ENCODE peak calls at places on chromosomes 13 and 19, in seven cellular contexts. L is tibial artery, M is left ventricle myocardium inferior, C is AG09309, J is tibial nerve, U is B cell, F is esophagus muscularis mucosa. X is an unnamed sample.

GRCh38 chr19:3366761-3367571 is 583 bp downstream of the NFIC start:
- DNase-seq in F (no peak), J (no peak), L (peak; percentile 85), C (no peak), M (peak; percentile 56), U (peak; percentile 68), X (peak; percentile 73)

GRCh38 chr13:52848455-52849190 is at the start of gene PCDH8:
- DNase-seq in M (no peak), J (no peak), C (no peak), U (peak; percentile 24), L (no peak), F (no peak), X (no peak)

GRCh38 chr13:31067416-31068118 is 94.1 kb downstream of the HSPH1 start:
- DNase-seq in U (no peak), M (no peak), C (peak; percentile 58), F (no peak), J (no peak), L (no peak), X (no peak)

GRCh38 chr13:81927347-81927746 is 1586.4 kb upstream of the SPRY2 start:
- DNase-seq in L (no peak), F (no peak), U (no peak), C (no peak), J (no peak), M (no peak), X (no peak)

GRCh38 chr13:20848944-20849343 is 53.6 kb downstream of the XPO4 start:
- DNase-seq in J (no peak), U (no peak), M (no peak), C (no peak), F (no peak), L (no peak), X (no peak)

GRCh38 chr19:37355901-37356300 is 15.0 kb upstream of the ZNF527 start:
- DNase-seq in L (no peak), U (no peak), F (no peak), M (no peak), C (no peak), J (no peak), X (no peak)

GRCh38 chr13:23554000-23554399 is 16.2 kb upstream of the TNFRSF19 start:
- DNase-seq in L (no peak), J (no peak), C (no peak), M (no peak), F (peak; percentile 77), U (no peak), X (no peak)

GRCh38 chr19:55621673-55622231 is 2.6 kb downstream of the ZNF784 start:
- DNase-seq in M (no peak), C (no peak), J (no peak), F (no peak), L (no peak), U (peak; percentile 41), X (no peak)

GRCh38 chr13:52786747-52787146 is 47.1 kb upstream of the CNMD start:
- DNase-seq in L (no peak), J (no peak), F (no peak), U (no peak), M (no peak), C (no peak), X (no peak)

GRCh38 chr19:33509774-33510173 is 11.8 kb downstream of the PEPD start:
- DNase-seq in U (no peak), J (no peak), M (no peak), F (no peak), L (no peak), C (no peak), X (no peak)

GRCh38 chr13:86737334-86737932 is 933.7 kb upstream of the SLITRK5 start:
- DNase-seq in J (no peak), C (no peak), F (no peak), U (no peak), M (no peak), L (no peak), X (no peak)

DNA sequence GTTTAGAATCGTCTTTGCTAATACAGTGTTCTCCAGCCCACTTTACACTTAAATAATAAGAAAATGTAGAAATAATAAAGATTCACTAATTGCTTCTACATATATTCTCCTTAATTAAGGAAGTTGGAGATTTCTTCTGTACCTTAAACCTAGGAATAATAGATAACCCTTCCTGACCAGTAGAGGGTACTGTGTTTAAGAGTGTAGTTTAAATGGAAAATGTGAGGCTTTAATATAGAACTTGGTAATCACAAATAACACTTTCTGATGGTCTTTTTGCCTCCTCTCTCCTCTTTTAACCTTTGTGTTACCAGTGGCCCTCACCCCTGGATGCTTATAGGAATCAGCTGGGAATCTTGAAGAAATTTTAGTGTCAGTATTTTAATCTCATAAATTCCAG is 20.7 kb downstream of the POMP start:
- DNase-seq in J (no peak), C (no peak), L (no peak), U (no peak), F (no peak), M (no peak), X (peak; percentile 27)
- TF ChIP-seq CTCF in J (no peak), C (peak; percentile 22), L (peak; percentile 16), U (no peak), F (peak; percentile 38), M (peak; percentile 52), X (no peak)

GRCh38 chr19:57802269-57802668 is 12.4 kb downstream of the ZNF552 start:
- DNase-seq in M (no peak), C (no peak), F (no peak), J (no peak), L (no peak), U (peak; percentile 59), X (peak; percentile 55)
- TF ChIP-seq CTCF in M (no peak), C (no peak), F (no peak), J (no peak), L (no peak), U (peak; percentile 23), X (no peak)

GRCh38 chr13:38530492-38530891 is 156.4 kb upstream of the FREM2 start:
- DNase-seq in J (no peak), L (no peak), U (no peak), C (peak; percentile 2), F (no peak), M (no peak), X (peak; percentile 7)
- TF ChIP-seq CTCF in J (no peak), L (peak; percentile 19), U (peak; percentile 44), C (peak; percentile 18), F (no peak), M (peak; percentile 58), X (peak; percentile 31)

GRCh38 chr13:97574926-97575325 is 141.0 kb downstream of the RAP2A start:
- DNase-seq in J (no peak), C (no peak), M (peak; percentile 21), U (no peak), F (no peak), L (no peak), X (peak; percentile 26)
- TF ChIP-seq CTCF in J (peak; percentile 20), C (peak; percentile 64), M (peak; percentile 57), U (peak; percentile 12), F (peak; percentile 37), L (peak; percentile 22), X (peak; percentile 75)

GRCh38 chr19:57348136-57348535 is 2.9 kb upstream of the ZNF304 start:
- DNase-seq in J (no peak), C (peak; percentile 50), F (no peak), L (no peak), M (no peak), U (no peak), X (no peak)
- TF ChIP-seq CTCF in J (no peak), C (no peak), F (no peak), L (no peak), M (no peak), U (no peak), X (no peak)

GRCh38 chr19:29785955-29786589 is 25.7 kb upstream of the CCNE1 start:
- DNase-seq in U (no peak), J (no peak), L (no peak), C (no peak), F (no peak), M (no peak), X (peak; percentile 67)
- TF ChIP-seq CTCF in U (no peak), J (no peak), L (no peak), C (peak; percentile 13), F (no peak), M (no peak), X (peak; percentile 25)

DNA sequence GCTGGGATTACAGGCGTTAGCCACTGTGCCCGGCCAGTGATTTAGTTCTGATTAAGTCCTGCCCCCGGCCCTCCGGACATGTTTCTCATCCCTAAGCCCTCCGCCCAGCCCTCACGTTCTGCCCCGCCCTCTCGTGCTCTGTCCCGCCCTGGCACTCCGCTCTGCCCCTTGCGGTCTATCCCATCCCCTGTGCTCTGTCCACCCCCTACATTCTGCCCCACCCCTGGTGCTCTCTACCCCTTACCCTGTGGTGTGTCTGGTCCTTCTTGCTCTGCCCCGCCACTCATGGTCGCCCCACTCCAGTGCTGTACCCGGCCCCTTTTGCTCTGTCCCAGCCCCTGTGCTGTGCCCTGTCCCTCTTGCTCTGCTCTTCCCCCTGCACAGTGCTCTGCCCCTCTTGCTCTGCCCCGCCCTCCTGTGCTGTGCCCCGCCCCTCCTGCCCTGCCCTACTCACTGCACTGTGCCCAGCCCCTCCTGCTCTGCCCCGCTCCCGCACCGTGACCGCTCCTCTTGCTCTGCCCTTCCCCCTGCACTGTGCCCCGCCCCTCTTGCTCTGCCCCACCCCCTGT is 3.0 kb downstream of the GTPBP3 start:
- DNase-seq in U (no peak), J (peak; percentile 51), M (no peak), L (no peak), F (no peak), C (no peak), X (no peak)
- TF ChIP-seq CTCF in U (no peak), J (no peak), M (no peak), L (no peak), F (no peak), C (no peak), X (no peak)

GRCh38 chr19:51433092-51433491 is 15.7 kb upstream of the SIGLEC10 start:
- DNase-seq in C (no peak), M (no peak), J (no peak), L (no peak), F (no peak), U (no peak), X (no peak)

GRCh38 chr19:51440052-51440451 is 18.2 kb downstream of the SIGLEC8 start:
- DNase-seq in F (no peak), J (no peak), U (no peak), M (no peak), L (no peak), C (no peak), X (no peak)

GRCh38 chr19:51441410-51442390 is 16.6 kb downstream of the SIGLEC8 start:
- DNase-seq in U (peak; percentile 34), M (no peak), L (no peak), C (no peak), F (no peak), J (no peak), X (peak; percentile 69)

GRCh38 chr19:51440846-51441409 is 17.3 kb downstream of the SIGLEC8 start:
- DNase-seq in L (no peak), U (no peak), M (no peak), F (no peak), J (no peak), C (no peak), X (no peak)

GRCh38 chr19:51439021-51439465 is 19.2 kb downstream of the SIGLEC8 start:
- DNase-seq in C (no peak), L (no peak), F (no peak), U (peak; percentile 41), J (no peak), M (no peak), X (peak; percentile 65)
- TF ChIP-seq CTCF in C (peak; percentile 50), L (peak; percentile 8), F (peak; percentile 42), U (peak; percentile 76), J (no peak), M (peak; percentile 39), X (peak; percentile 45)

GRCh38 chr13:108895220-108895704 is 265.9 kb downstream of the MYO16 start:
- DNase-seq in L (no peak), U (no peak), M (no peak), F (no peak), J (no peak), C (no peak), X (no peak)
- TF ChIP-seq CTCF in L (peak; percentile 42), U (peak; percentile 79), M (peak; percentile 66), F (peak; percentile 52), J (peak; percentile 32), C (peak; percentile 37), X (peak; percentile 52)

X was measured in GM13976.